ENCODE peak calls at places on chromosomes 1 and 21, in nine cellular contexts. P is PC-3; O is stomach; C is heart right ventricle; M is right atrium auricular region; L is aorta; N is right cardiac atrium; A is CD8-positive, alpha-beta memory T cell; Z is cardiac muscle cell. U is an unnamed sample.

GRCh38 chr21:15667010-15667409 is 62.8 kb upstream of the USP25 start:
- DNase-seq in Z (no peak), A (no peak), C (no peak), M (no peak), N (no peak), O (no peak), P (peak; percentile 93), L (no peak), U (no peak)

GRCh38 chr1:95257758-95258157 is 23.7 kb downstream of the RWDD3 start:
- DNase-seq in A (no peak), Z (no peak), L (no peak), O (no peak), P (peak; percentile 96), C (no peak), N (no peak), M (no peak), U (no peak)

GRCh38 chr1:46613661-46614603 is 2.7 kb downstream of the MOB3C start:
- DNase-seq in N (peak; percentile 97), M (peak; percentile 93), A (no peak), Z (peak; percentile 64), C (peak; percentile 93), P (peak; percentile 39), O (peak; percentile 72), L (peak; percentile 97), U (peak; percentile 21)

GRCh38 chr1:66929691-66929998 is 4.9 kb downstream of the MIER1 start:
- DNase-seq in P (no peak), L (no peak), N (no peak), Z (no peak), C (no peak), M (no peak), O (no peak), A (no peak), U (no peak)

GRCh38 chr1:91751281-91751680 is 134.7 kb downstream of the TGFBR3 start:
- DNase-seq in Z (no peak), P (no peak), C (no peak), O (no peak), A (no peak), M (no peak), L (no peak), N (peak; percentile 60), U (no peak)

GRCh38 chr1:92262516-92262915 is 36.3 kb downstream of the GLMN start:
- DNase-seq in M (no peak), C (no peak), N (no peak), L (no peak), Z (no peak), A (no peak), P (no peak), O (no peak), U (no peak)

GRCh38 chr1:12472798-12473551 is 145.0 kb downstream of the DHRS3 start:
- DNase-seq in C (peak; percentile 29), P (no peak), O (no peak), A (peak; percentile 69), Z (peak; percentile 89), M (no peak), N (peak; percentile 69), L (peak; percentile 63), U (peak; percentile 53)

GRCh38 chr21:29245104-29245643 is 53.5 kb upstream of the BACH1 start:
- DNase-seq in M (no peak), L (no peak), O (no peak), Z (no peak), N (no peak), A (no peak), C (no peak), P (no peak), U (no peak)

GRCh38 chr1:245378352-245379144 is 223.8 kb downstream of the KIF26B start:
- DNase-seq in M (no peak), Z (no peak), N (no peak), C (no peak), L (no peak), A (no peak), P (no peak), O (no peak), U (peak; percentile 4)

GRCh38 chr1:87149166-87150065 is 179.3 kb upstream of the LMO4 start:
- DNase-seq in L (no peak), N (no peak), C (no peak), Z (no peak), O (no peak), P (peak; percentile 58), A (no peak), M (no peak), U (no peak)

GRCh38 chr1:200302192-200302892 is 107.5 kb downstream of the ZNF281 start:
- DNase-seq in Z (peak; percentile 30), N (no peak), A (peak; percentile 73), C (peak; percentile 13), L (no peak), M (no peak), P (peak; percentile 67), O (peak; percentile 48), U (peak; percentile 72)

GRCh38 chr1:236623371-236624166 is 19.3 kb upstream of the HEATR1 start:
- DNase-seq in O (no peak), M (no peak), L (no peak), P (peak; percentile 10), C (no peak), A (no peak), Z (no peak), N (no peak), U (no peak)

GRCh38 chr1:172351347-172351746 is 69.1 kb upstream of the C1orf105 start:
- DNase-seq in M (no peak), L (no peak), C (no peak), N (no peak), A (no peak), Z (no peak), P (no peak), O (no peak), U (no peak)

GRCh38 chr1:244844155-244845121 is 9.0 kb downstream of the COX20 start:
- DNase-seq in N (no peak), Z (no peak), C (no peak), M (no peak), L (no peak), A (no peak), O (no peak), P (no peak), U (no peak)

GRCh38 chr1:28779751-28780150 is 32.2 kb upstream of the OPRD1 start:
- DNase-seq in M (no peak), O (no peak), P (no peak), C (no peak), A (no peak), L (no peak), Z (no peak), N (no peak), U (no peak)

GRCh38 chr1:45721207-45721606 is 29.2 kb downstream of the IPP start:
- DNase-seq in N (no peak), P (no peak), Z (no peak), C (no peak), O (no peak), A (no peak), L (no peak), M (no peak), U (no peak)

GRCh38 chr1:234272656-234273312 is 100.5 kb upstream of the COA6 start:
- DNase-seq in Z (no peak), P (no peak), C (no peak), A (no peak), N (no peak), L (no peak), M (no peak), O (no peak), U (no peak)

GRCh38 chr1:172742599-172743500 is 83.9 kb downstream of the FASLG start:
- DNase-seq in M (no peak), N (no peak), L (no peak), O (no peak), Z (peak; percentile 46), C (no peak), A (peak; percentile 58), P (peak; percentile 94), U (peak; percentile 53)

GRCh38 chr1:3653286-3653618 is 936 bp downstream of the TP73 start:
- DNase-seq in P (no peak), N (no peak), L (no peak), A (no peak), Z (no peak), M (no peak), C (no peak), O (no peak), U (no peak)
- H3K4me3 ChIP-seq in P (peak overlapping the region; percentile 51), N (no peak overlapping the region), L (no peak overlapping the region), A (no peak overlapping the region), Z (no peak overlapping the region), M (no peak overlapping the region), C (no peak overlapping the region), O (peak overlapping the region; percentile 99), U (no peak overlapping the region)

GRCh38 chr21:24716306-24716918 is 890.9 kb downstream of the MRPL39 start:
- DNase-seq in O (no peak), A (no peak), N (no peak), Z (no peak), M (no peak), L (no peak), C (no peak), P (no peak), U (no peak)
- H3K9me3 ChIP-seq in O (no peaks in the 10 kb centered on the region), A (no peaks in the 10 kb centered on the region), N (no peaks in the 10 kb centered on the region), Z (no peaks in the 10 kb centered on the region), M (no peaks in the 10 kb centered on the region), L (no peaks in the 10 kb centered on the region), C (peaks cover under 1% of the 10 kb centered on the region), P (no peaks in the 10 kb centered on the region), U (no peaks in the 10 kb centered on the region)

DNA sequence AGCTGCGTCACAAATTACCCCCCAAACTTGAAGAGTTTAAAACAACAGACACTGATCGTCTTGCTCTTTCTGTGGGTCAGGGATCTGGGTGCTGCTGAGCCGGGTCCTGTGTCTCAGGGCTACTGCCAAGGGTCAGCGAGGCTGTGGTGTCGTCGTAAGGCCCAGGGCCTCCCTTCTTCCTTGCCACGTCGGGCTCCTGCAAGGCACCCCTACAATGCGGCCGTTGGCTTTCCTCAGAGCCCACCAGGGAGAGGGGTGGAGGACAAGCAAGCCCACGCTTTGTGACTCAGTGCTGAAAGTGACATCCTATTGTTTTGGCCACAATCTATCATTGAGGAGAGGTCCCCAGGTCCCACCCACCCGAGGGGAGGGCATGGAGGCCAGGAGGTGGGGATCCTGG is 7.7 kb upstream of the FBLIM1 start:
- DNase-seq in C (no peak), N (no peak), O (no peak), A (no peak), M (no peak), Z (no peak), L (no peak), P (no peak), U (no peak)
- H3K4me3 ChIP-seq in C (no peak overlapping the region), N (no peak overlapping the region), O (no peak overlapping the region), A (no peak overlapping the region), M (no peak overlapping the region), Z (no peak overlapping the region), L (no peak overlapping the region), P (no peak overlapping the region), U (no peak overlapping the region)

GRCh38 chr1:156253634-156254033 is 5.8 kb upstream of the PAQR6 start:
- DNase-seq in C (no peak), O (no peak), Z (no peak), N (no peak), L (no peak), A (no peak), P (no peak), M (no peak), U (no peak)

GRCh38 chr1:156247460-156248322 is at the start of gene PAQR6:
- DNase-seq in L (no peak), C (peak; percentile 50), Z (no peak), M (no peak), A (no peak), N (peak; percentile 84), O (peak; percentile 58), P (no peak), U (no peak)

GRCh38 chr1:156248323-156248683 is 447 bp upstream of the PAQR6 start:
- DNase-seq in P (no peak), L (no peak), Z (no peak), O (no peak), N (no peak), A (no peak), C (no peak), M (no peak), U (no peak)

GRCh38 chr1:156249593-156249992 is 1.7 kb upstream of the PAQR6 start:
- DNase-seq in P (no peak), A (no peak), M (no peak), L (no peak), N (no peak), Z (no peak), O (no peak), C (no peak), U (no peak)

GRCh38 chr1:156251527-156251926 is 3.7 kb upstream of the PAQR6 start:
- DNase-seq in M (no peak), Z (peak; percentile 58), L (no peak), C (no peak), P (no peak), N (no peak), O (no peak), A (no peak), U (no peak)
- H3K9me3 ChIP-seq in M (no peaks in the 10 kb centered on the region), Z (no peaks in the 10 kb centered on the region), L (no peaks in the 10 kb centered on the region), C (no peaks in the 10 kb centered on the region), P (no peaks in the 10 kb centered on the region), N (no peaks in the 10 kb centered on the region), O (no peaks in the 10 kb centered on the region), A (no peaks in the 10 kb centered on the region), U (no peaks in the 10 kb centered on the region)

U was measured in CD4-positive, alpha-beta memory T cell.